ENCODE peak calls at places on chromosomes 13 and 19, in seven cellular contexts. R is AG09319; T is hippocampal formation; C is OCI-M1; S is HT1080; G is iPS-NIHi11; M is activated CD4-positive, alpha-beta T cell treated with anti-CD3 and anti-CD28 coated beads, Interleukin-2, amount 10 ng/mL, durations not matched to agents 7 days and 5 days. Z is an unnamed sample.

GRCh38 chr19:48341515-48342413 is 16.4 kb downstream of the EMP3 start:
- DNase-seq in R (no peak), T (no peak), C (no peak), S (no peak), G (no peak), M (no peak), Z (no peak)

GRCh38 chr13:98158172-98158907 is 15.4 kb downstream of the FARP1 start:
- DNase-seq in R (no peak), T (no peak), C (no peak), S (no peak), G (no peak), M (no peak), Z (no peak)

GRCh38 chr13:33446821-33447481 is 161.4 kb upstream of the STARD13 start:
- DNase-seq in R (peak), T (no peak), C (no peak), S (no peak), G (no peak), M (no peak), Z (peak)

GRCh38 chr19:8484331-8484894 is 18.0 kb downstream of the PRAM1 start:
- DNase-seq in R (no peak), T (peak), C (no peak), S (no peak), G (no peak), M (no peak), Z (peak)

GRCh38 chr19:7705387-7706187 is 3.7 kb upstream of the FCER2 start:
- DNase-seq in R (no peak), T (no peak), C (no peak), S (no peak), G (no peak), M (peak), Z (peak)

GRCh38 chr13:24097667-24098066 is 62.9 kb upstream of the SPATA13 start:
- DNase-seq in R (no peak), T (no peak), C (no peak), S (no peak), G (no peak), M (peak), Z (no peak)

GRCh38 chr19:741506-742131 is 9.3 kb upstream of the MISP start:
- DNase-seq in R (no peak), T (no peak), C (peak), S (peak), G (peak), M (no peak), Z (no peak)

GRCh38 chr19:48991823-48992570 is 1.1 kb downstream of the GYS1 start:
- DNase-seq in R (peak), T (peak), C (peak), S (peak), G (peak), M (no peak), Z (peak)

GRCh38 chr13:50744261-50744660 is 99.2 kb downstream of the DLEU7 start:
- DNase-seq in R (no peak), T (no peak), C (no peak), S (no peak), G (no peak), M (no peak), Z (no peak)

GRCh38 chr19:47676811-47677210 is 36.4 kb upstream of the EHD2 start:
- DNase-seq in R (no peak), T (no peak), C (no peak), S (no peak), G (no peak), M (no peak), Z (no peak)

GRCh38 chr19:6233827-6234511 is 45.8 kb downstream of the MLLT1 start:
- DNase-seq in R (no peak), T (no peak), C (no peak), S (no peak), G (peak), M (no peak), Z (no peak)

GRCh38 chr13:53694814-53695533 is 666.4 kb downstream of the OLFM4 start:
- DNase-seq in R (no peak), T (no peak), C (no peak), S (no peak), G (no peak), M (no peak), Z (peak)